ENCODE peak calls at places on chromosomes 3 and 15, in six cellular contexts. N is breast epithelium, T is H1, H is SK-N-SH, I is endothelial cell of umbilical vein, M is sigmoid colon. C is an unnamed sample.

GRCh38 chr3:197181751-197182150 is 116.7 kb downstream of the DLG1 start:
- DNase-seq in N (no peak), T (no peak), H (no peak), I (no peak), M (no peak), C (no peak)

GRCh38 chr3:107241217-107241616 is 136.0 kb upstream of the CCDC54 start:
- DNase-seq in N (peak), T (no peak), H (peak), I (no peak), M (no peak), C (no peak)

GRCh38 chr3:191257286-191257685 is 58.2 kb downstream of the OSTN start:
- DNase-seq in N (no peak), T (no peak), H (no peak), I (no peak), M (no peak), C (no peak)

GRCh38 chr3:16480861-16481569 is 32.5 kb downstream of the RFTN1 start:
- DNase-seq in N (no peak), T (no peak), H (no peak), I (peak), M (no peak), C (no peak)

GRCh38 chr3:53254190-53254809 is 1.5 kb downstream of the TKT start:
- DNase-seq in N (no peak), T (no peak), H (no peak), I (peak), M (no peak), C (no peak)

GRCh38 chr15:64635486-64635815 is 139.9 kb downstream of the RBPMS2 start:
- DNase-seq in N (no peak), T (no peak), H (peak), I (peak), M (peak), C (no peak)

GRCh38 chr3:125055165-125055912 is 458 bp downstream of the HEG1 start:
- DNase-seq in N (no peak), T (peak), H (peak), I (no peak), M (no peak), C (peak)

GRCh38 chr15:37133619-37134018 is 33.3 kb upstream of the MEIS2 start:
- DNase-seq in N (no peak), T (no peak), H (no peak), I (peak), M (no peak), C (no peak)

GRCh38 chr3:126679318-126679751 is 24.4 kb upstream of the TXNRD3 start:
- DNase-seq in N (peak), T (peak), H (peak), I (peak), M (peak), C (peak)

GRCh38 chr3:177231237-177231636 is 34.0 kb upstream of the TBL1XR1 start:
- DNase-seq in N (no peak), T (no peak), H (no peak), I (no peak), M (no peak), C (no peak)

GRCh38 chr15:68910341-68910740 is 20.0 kb upstream of the SPESP1 start:
- DNase-seq in N (no peak), T (no peak), H (no peak), I (no peak), M (no peak), C (no peak)

GRCh38 chr3:37800022-37800493 is 61.6 kb upstream of the CTDSPL start:
- DNase-seq in N (no peak), T (no peak), H (no peak), I (no peak), M (no peak), C (no peak)

GRCh38 chr3:26967531-26967930 is 345.0 kb downstream of the LRRC3B start:
- DNase-seq in N (no peak), T (no peak), H (no peak), I (peak), M (no peak), C (no peak)

GRCh38 chr3:36876181-36876936 is 68.5 kb downstream of the TRANK1 start:
- DNase-seq in N (no peak), T (peak), H (no peak), I (no peak), M (no peak), C (peak)

GRCh38 chr15:69225355-69226027 is 65.1 kb downstream of the GLCE start:
- DNase-seq in N (no peak), T (no peak), H (peak), I (peak), M (no peak), C (no peak)

GRCh38 chr15:40190591-40190990 is 29.7 kb downstream of the BUB1B start:
- DNase-seq in N (no peak), T (no peak), H (no peak), I (peak), M (no peak), C (no peak)

GRCh38 chr3:119600732-119601131 is 3.0 kb downstream of the PLA1A start:
- DNase-seq in N (no peak), T (peak), H (peak), I (no peak), M (no peak), C (no peak)

GRCh38 chr3:71244153-71245051 is 339.1 kb downstream of the FOXP1 start:
- DNase-seq in N (peak), T (no peak), H (no peak), I (no peak), M (peak), C (no peak)

GRCh38 chr3:71247221-71247947 is 336.1 kb downstream of the FOXP1 start:
- DNase-seq in N (peak), T (no peak), H (peak), I (no peak), M (no peak), C (no peak)

GRCh38 chr3:71245971-71246860 is 337.3 kb downstream of the FOXP1 start:
- DNase-seq in N (no peak), T (no peak), H (peak), I (no peak), M (no peak), C (no peak)

GRCh38 chr3:71243230-71243629 is 340.3 kb downstream of the FOXP1 start:
- DNase-seq in N (no peak), T (no peak), H (no peak), I (no peak), M (no peak), C (no peak)

GRCh38 chr3:71245052-71245488 is 338.5 kb downstream of the FOXP1 start:
- DNase-seq in N (no peak), T (no peak), H (no peak), I (peak), M (peak), C (no peak)
- TF ChIP-seq POLR2AphosphoS5 in N (no peak), T (no peak), H (no peak), I (no peak), M (peak), C (no peak)

GRCh38 chr3:195129072-195129643 is 141.8 kb downstream of the XXYLT1 start:
- DNase-seq in N (no peak), T (no peak), H (no peak), I (no peak), M (no peak), C (no peak)

GRCh38 chr3:195133462-195133861 is 137.5 kb downstream of the XXYLT1 start:
- DNase-seq in N (no peak), T (no peak), H (no peak), I (no peak), M (peak), C (no peak)

GRCh38 chr3:195128255-195129071 is 142.5 kb downstream of the XXYLT1 start:
- DNase-seq in N (no peak), T (no peak), H (no peak), I (peak), M (no peak), C (no peak)

GRCh38 chr3:195131149-195131548 is 139.8 kb downstream of the XXYLT1 start:
- DNase-seq in N (no peak), T (no peak), H (no peak), I (no peak), M (no peak), C (no peak)

DNA sequence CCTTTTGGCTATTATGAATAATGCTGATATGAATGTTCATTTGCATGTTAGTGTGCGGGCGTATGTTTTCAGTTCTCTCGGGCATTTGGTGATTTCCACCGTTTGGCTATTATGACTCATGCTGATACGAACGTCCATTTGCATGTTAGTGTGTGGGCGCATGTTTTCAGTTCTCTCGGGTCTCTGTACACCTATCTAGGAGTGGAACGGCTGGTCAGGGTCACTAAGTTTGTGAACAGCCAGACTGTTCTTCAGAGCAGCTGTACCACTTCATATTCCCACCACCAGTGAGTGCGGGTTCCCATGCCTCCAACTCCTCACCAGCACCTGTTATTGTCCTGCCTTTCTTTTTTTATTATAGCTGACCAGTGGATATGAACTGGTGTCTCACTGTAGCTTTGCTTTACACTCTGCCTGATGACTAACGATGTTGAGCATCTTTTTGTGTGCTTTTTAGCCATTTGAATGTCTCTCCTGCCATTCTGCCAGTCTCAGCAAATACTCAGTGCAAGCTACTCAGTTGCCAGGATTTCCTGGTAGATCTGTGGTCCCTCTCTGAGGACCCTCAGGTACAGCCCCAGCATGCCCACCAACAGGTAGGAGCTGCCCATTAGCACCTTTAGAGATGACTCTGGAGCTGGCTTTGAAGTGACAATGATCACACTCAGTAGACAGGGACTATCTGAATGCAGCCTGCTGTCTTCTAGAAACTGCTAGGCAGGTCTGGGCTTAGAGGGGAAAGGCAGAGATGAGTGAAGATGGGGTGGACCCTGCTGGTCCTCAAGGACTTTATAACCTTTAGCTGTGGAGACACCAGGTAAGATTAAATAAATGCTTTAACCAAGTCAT is 141.1 kb downstream of the XXYLT1 start:
- DNase-seq in N (no peak), T (no peak), H (no peak), I (no peak), M (no peak), C (no peak)
- TF ChIP-seq POLR2AphosphoS5 in N (no peak), T (no peak), H (no peak), I (no peak), M (no peak), C (peak)

GRCh38 chr3:143041901-143042300 is 40.5 kb downstream of the U2SURP start:
- DNase-seq in N (no peak), T (no peak), H (no peak), I (no peak), M (no peak), C (no peak)

GRCh38 chr3:143037867-143038266 is 36.5 kb downstream of the U2SURP start:
- DNase-seq in N (no peak), T (no peak), H (no peak), I (no peak), M (no peak), C (no peak)

GRCh38 chr3:143036557-143036956 is 35.2 kb downstream of the U2SURP start:
- DNase-seq in N (no peak), T (no peak), H (no peak), I (no peak), M (no peak), C (no peak)

GRCh38 chr3:143035466-143036214 is 34.3 kb downstream of the U2SURP start:
- DNase-seq in N (no peak), T (no peak), H (no peak), I (no peak), M (no peak), C (no peak)

GRCh38 chr3:143040264-143040879 is 39.0 kb downstream of the U2SURP start:
- DNase-seq in N (no peak), T (no peak), H (no peak), I (peak), M (no peak), C (no peak)
- TF ChIP-seq POLR2AphosphoS5 in N (no peak), T (no peak), H (no peak), I (no peak), M (no peak), C (no peak)

GRCh38 chr15:55823191-55823670 is 80.3 kb upstream of the PRTG start:
- DNase-seq in N (no peak), T (no peak), H (no peak), I (peak), M (no peak), C (no peak)
- TF ChIP-seq POLR2AphosphoS5 in N (no peak), T (no peak), H (peak), I (no peak), M (peak), C (no peak)

GRCh38 chr3:55158345-55158744 is 230.5 kb upstream of the LRTM1 start:
- DNase-seq in N (no peak), T (no peak), H (no peak), I (no peak), M (no peak), C (no peak)
- TF ChIP-seq POLR2AphosphoS5 in N (no peak), T (no peak), H (no peak), I (no peak), M (no peak), C (no peak)

GRCh38 chr15:63483521-63484371 is 20.6 kb upstream of the USP3 start:
- DNase-seq in N (no peak), T (no peak), H (no peak), I (peak), M (no peak), C (no peak)
- TF ChIP-seq POLR2AphosphoS5 in N (no peak), T (no peak), H (no peak), I (no peak), M (no peak), C (no peak)

C was measured in GM12891.